ENCODE peak calls at places on chromosomes 11 and 22, in seven cellular contexts. W is ovary, S is stomach, O is body of pancreas, K is sigmoid colon, N is BE2C, F is colonic mucosa. D is an unnamed sample.

GRCh38 chr11:108933630-108934029 is 268.8 kb downstream of the DDX10 start:
- DNase-seq in O (no peak), F (no peak), N (no peak), S (no peak), W (no peak), K (no peak), D (no peak)

GRCh38 chr11:18633256-18634139 is 644 bp downstream of the SPTY2D1 start:
- DNase-seq in O (no peak), N (no peak), K (peak; percentile 68), W (no peak), S (no peak), F (peak; percentile 27), D (peak; percentile 50)

GRCh38 chr22:41446057-41446501 is 522 bp downstream of the TOB2 start:
- DNase-seq in O (peak; percentile 44), S (peak; percentile 34), N (peak; percentile 30), F (peak; percentile 57), K (peak; percentile 76), W (peak; percentile 66), D (no peak)

GRCh38 chr22:43060213-43060612 is 29.0 kb downstream of the TTLL1 start:
- DNase-seq in S (peak; percentile 30), O (peak; percentile 45), N (peak; percentile 72), F (peak; percentile 45), K (no peak), W (peak; percentile 45), D (peak; percentile 52)

GRCh38 chr11:61472282-61472681 is 36.3 kb upstream of the LRRC10B start:
- DNase-seq in S (no peak), F (peak; percentile 34), N (no peak), O (peak; percentile 33), K (peak; percentile 85), W (no peak), D (no peak)

GRCh38 chr11:14308114-14308896 is 50.7 kb downstream of the RRAS2 start:
- DNase-seq in N (no peak), O (no peak), W (no peak), S (no peak), F (no peak), K (no peak), D (peak; percentile 22)

GRCh38 chr11:114719562-114719961 is 41.2 kb downstream of the NXPE2 start:
- DNase-seq in F (no peak), K (no peak), O (no peak), S (no peak), N (no peak), W (no peak), D (no peak)

GRCh38 chr22:19271856-19272535 is 19.5 kb downstream of the CLTCL1 start:
- DNase-seq in O (no peak), K (no peak), S (no peak), N (no peak), F (no peak), W (no peak), D (no peak)

GRCh38 chr11:2827256-2827655 is 58.3 kb downstream of the CDKN1C start:
- DNase-seq in F (no peak), N (no peak), W (no peak), K (no peak), O (no peak), S (no peak), D (no peak)

GRCh38 chr11:68843703-68844312 is 2.1 kb upstream of the CPT1A start:
- DNase-seq in N (no peak), F (peak; percentile 94), K (peak; percentile 84), O (peak; percentile 95), W (peak; percentile 79), S (peak; percentile 95), D (peak; percentile 86)

GRCh38 chr11:2898366-2899079 is 12.9 kb upstream of the CDKN1C start:
- DNase-seq in W (no peak), F (peak; percentile 58), K (peak; percentile 83), S (peak; percentile 57), N (no peak), O (peak; percentile 45), D (peak; percentile 49)

GRCh38 chr11:27861706-27862430 is 161.6 kb upstream of the BDNF start:
- DNase-seq in W (no peak), O (no peak), N (no peak), F (no peak), K (no peak), S (no peak), D (no peak)

GRCh38 chr22:17946691-17947367 is 77.5 kb downstream of the MICAL3 start:
- DNase-seq in W (no peak), K (peak; percentile 52), O (no peak), N (no peak), S (peak; percentile 20), F (no peak), D (no peak)

GRCh38 chr22:49934144-49934890 is 15.9 kb downstream of the CRELD2 start:
- DNase-seq in O (peak; percentile 86), N (no peak), F (peak; percentile 59), W (peak; percentile 73), S (peak; percentile 83), K (peak; percentile 85), D (no peak)

GRCh38 chr11:74583024-74583624 is 9.3 kb upstream of the POLD3 start:
- DNase-seq in W (no peak), S (no peak), O (no peak), K (no peak), F (no peak), N (no peak), D (no peak)

GRCh38 chr11:44950625-44951472 is at the start of gene TP53I11:
- DNase-seq in K (peak; percentile 88), S (peak; percentile 83), N (peak; percentile 60), W (peak; percentile 81), O (peak; percentile 85), F (peak; percentile 89), D (peak; percentile 82)

GRCh38 chr11:75429902-75430691 is 2.9 kb downstream of the KLHL35 start:
- DNase-seq in N (peak; percentile 77), W (peak; percentile 71), S (peak; percentile 76), F (peak; percentile 62), K (peak; percentile 65), O (peak; percentile 77), D (peak; percentile 91)

GRCh38 chr11:123543796-123544195 is 110.6 kb downstream of the SCN3B start:
- DNase-seq in O (no peak), K (no peak), N (no peak), S (no peak), W (no peak), F (no peak), D (no peak)

GRCh38 chr11:67345247-67345948 is 7.9 kb downstream of the POLD4 start:
- DNase-seq in N (no peak), O (no peak), K (no peak), W (no peak), F (no peak), S (no peak), D (no peak)

GRCh38 chr11:12019867-12020416 is 11.5 kb upstream of the DKK3 start:
- DNase-seq in S (no peak), F (no peak), O (no peak), K (no peak), N (no peak), W (no peak), D (no peak)

GRCh38 chr11:73359930-73360742 is 16.1 kb upstream of the RELT start:
- DNase-seq in F (no peak), S (no peak), N (peak; percentile 84), W (no peak), O (peak; percentile 28), K (no peak), D (peak; percentile 68)

GRCh38 chr11:2576116-2576515 is 123.7 kb downstream of the KCNQ1OT1 start:
- DNase-seq in F (no peak), N (peak; percentile 0), S (no peak), O (peak; percentile 3), W (peak; percentile 13), K (no peak), D (no peak)

GRCh38 chr11:47886096-47886495 is 37.9 kb upstream of the NUP160 start:
- DNase-seq in O (peak; percentile 41), N (no peak), K (peak; percentile 71), S (no peak), W (no peak), F (peak; percentile 26), D (no peak)

GRCh38 chr11:102613455-102613854 is 11.7 kb downstream of the MMP20 start:
- DNase-seq in O (no peak), F (no peak), K (no peak), S (no peak), W (no peak), N (no peak), D (no peak)

GRCh38 chr11:102615077-102615893 is 9.8 kb downstream of the MMP20 start:
- DNase-seq in W (no peak), N (no peak), K (no peak), F (no peak), O (no peak), S (no peak), D (no peak)

GRCh38 chr11:102617491-102618026 is 7.6 kb downstream of the MMP20 start:
- DNase-seq in F (no peak), S (no peak), K (no peak), O (no peak), W (no peak), N (no peak), D (no peak)

GRCh38 chr11:102615894-102616432 is 9.2 kb downstream of the MMP20 start:
- DNase-seq in S (no peak), F (no peak), N (no peak), O (no peak), W (no peak), K (no peak), D (no peak)

DNA sequence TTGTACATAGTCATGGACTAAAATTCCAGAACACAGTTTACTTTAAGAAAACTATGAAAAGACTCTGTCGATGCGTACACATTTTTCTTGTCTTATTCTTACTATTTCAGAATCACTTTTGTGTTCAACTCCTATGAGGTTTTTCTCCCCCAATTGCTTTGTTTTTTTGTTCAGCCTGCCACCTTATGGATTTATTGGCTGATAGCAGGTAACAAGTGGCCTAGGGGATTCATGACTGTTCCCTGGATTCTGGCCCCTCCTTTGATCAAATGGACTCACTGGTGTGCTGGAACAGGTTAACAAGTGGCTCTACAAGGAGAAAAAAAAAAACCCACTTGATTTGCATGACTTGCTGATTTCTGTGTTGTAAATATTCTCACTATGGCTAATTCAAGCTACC is 10.6 kb downstream of the MMP20 start:
- DNase-seq in F (no peak), S (no peak), O (no peak), W (no peak), K (no peak), N (no peak), D (no peak)
- TF ChIP-seq CTCF in F (no peak), S (no peak), O (no peak), W (no peak), K (no peak), N (peak; percentile 4), D (peak; percentile 45)

GRCh38 chr22:23282089-23282501 is 101.8 kb downstream of the BCR start:
- DNase-seq in N (no peak), K (peak; percentile 94), W (peak; percentile 67), O (peak; percentile 56), F (peak; percentile 44), S (peak; percentile 81), D (no peak)
- TF ChIP-seq CTCF in N (no peak), K (no peak), W (no peak), O (no peak), F (no peak), S (no peak), D (no peak)

GRCh38 chr11:130145975-130146776 is 13.4 kb upstream of the ST14 start:
- DNase-seq in O (peak; percentile 73), N (no peak), S (peak; percentile 82), W (no peak), F (peak; percentile 90), K (no peak), D (no peak)
- TF ChIP-seq CTCF in O (peak; percentile 38), N (no peak), S (peak; percentile 23), W (no peak), F (no peak), K (no peak), D (no peak)

DNA sequence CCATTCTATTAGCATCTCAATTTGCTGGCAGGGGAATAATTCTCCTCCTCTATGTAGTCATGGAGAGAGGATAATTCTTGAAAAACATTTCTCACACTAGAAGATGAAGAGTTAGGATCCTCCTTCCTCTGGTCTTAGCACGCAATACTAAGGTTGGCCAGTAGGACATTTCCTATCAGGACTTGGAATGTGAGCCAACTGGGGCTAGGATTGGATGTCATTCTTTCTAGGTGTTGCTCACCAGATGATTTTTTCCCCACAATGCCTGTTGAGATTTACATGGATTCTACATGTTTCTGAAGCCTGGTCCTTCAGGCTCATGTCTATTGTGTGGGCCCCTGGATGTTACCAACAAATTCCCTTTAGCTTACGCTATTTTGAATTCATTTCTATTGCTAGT is 28.0 kb downstream of the SLN start:
- DNase-seq in F (no peak), S (no peak), W (no peak), K (no peak), O (no peak), N (peak; percentile 18), D (no peak)
- TF ChIP-seq CTCF in F (no peak), S (no peak), W (no peak), K (no peak), O (no peak), N (peak; percentile 66), D (peak; percentile 5)

D was measured in GM13977.